ENCODE peak calls at places on chromosomes 6 and 20, in nine cellular contexts. One of them, this sample, is unnamed.

GRCh38 chr6:40011844-40012243 is 77.6 kb upstream of the MOCS1 start:
- DNase-seq in amniotic stem cell: no peak
- DNase-seq in CD4-positive, alpha-beta T cell: no peak
- DNase-seq in activated CD4-positive, CD25-positive, alpha-beta regulatory T cell: no peak
- DNase-seq in left cardiac atrium: no peak
- DNase-seq in GM23338: peak; percentile 33
- DNase-seq in fibroblast of mammary gland: no peak
- DNase-seq in Ammon's horn: no peak
- DNase-seq in stimulated activated CD8-positive, alpha-beta memory T cell treated with anti-CD3 and anti-CD28 coated beads, Interleukin-7, amount 100 ng/mL, for 1 hour: no peak
- DNase-seq in this sample: no peak

GRCh38 chr6:34102099-34102656 is 43.7 kb downstream of the GRM4 start:
- DNase-seq in amniotic stem cell: no peak
- DNase-seq in CD4-positive, alpha-beta T cell: no peak
- DNase-seq in activated CD4-positive, CD25-positive, alpha-beta regulatory T cell: no peak
- DNase-seq in left cardiac atrium: no peak
- DNase-seq in GM23338: no peak
- DNase-seq in fibroblast of mammary gland: no peak
- DNase-seq in Ammon's horn: no peak
- DNase-seq in stimulated activated CD8-positive, alpha-beta memory T cell treated with anti-CD3 and anti-CD28 coated beads, Interleukin-7, amount 100 ng/mL, for 1 hour: no peak
- DNase-seq in this sample: no peak

GRCh38 chr20:47600967-47601547 is 99.4 kb downstream of the NCOA3 start:
- DNase-seq in amniotic stem cell: no peak
- DNase-seq in CD4-positive, alpha-beta T cell: no peak
- DNase-seq in activated CD4-positive, CD25-positive, alpha-beta regulatory T cell: no peak
- DNase-seq in left cardiac atrium: no peak
- DNase-seq in GM23338: no peak
- DNase-seq in fibroblast of mammary gland: no peak
- DNase-seq in Ammon's horn: no peak
- DNase-seq in stimulated activated CD8-positive, alpha-beta memory T cell treated with anti-CD3 and anti-CD28 coated beads, Interleukin-7, amount 100 ng/mL, for 1 hour: no peak
- DNase-seq in this sample: no peak

GRCh38 chr6:138543648-138544047 is 44.4 kb upstream of the NHSL1 start:
- DNase-seq in amniotic stem cell: no peak
- DNase-seq in CD4-positive, alpha-beta T cell: no peak
- DNase-seq in activated CD4-positive, CD25-positive, alpha-beta regulatory T cell: no peak
- DNase-seq in left cardiac atrium: no peak
- DNase-seq in GM23338: no peak
- DNase-seq in fibroblast of mammary gland: no peak
- DNase-seq in Ammon's horn: no peak
- DNase-seq in stimulated activated CD8-positive, alpha-beta memory T cell treated with anti-CD3 and anti-CD28 coated beads, Interleukin-7, amount 100 ng/mL, for 1 hour: no peak
- DNase-seq in this sample: no peak

GRCh38 chr6:38432479-38432878 is 207.2 kb downstream of the BTBD9 start:
- DNase-seq in amniotic stem cell: no peak
- DNase-seq in CD4-positive, alpha-beta T cell: no peak
- DNase-seq in activated CD4-positive, CD25-positive, alpha-beta regulatory T cell: no peak
- DNase-seq in left cardiac atrium: no peak
- DNase-seq in GM23338: no peak
- DNase-seq in fibroblast of mammary gland: peak; percentile 57
- DNase-seq in Ammon's horn: no peak
- DNase-seq in stimulated activated CD8-positive, alpha-beta memory T cell treated with anti-CD3 and anti-CD28 coated beads, Interleukin-7, amount 100 ng/mL, for 1 hour: no peak
- DNase-seq in this sample: peak; percentile 64

GRCh38 chr20:46220808-46221207 is 87.5 kb downstream of the CDH22 start:
- DNase-seq in amniotic stem cell: no peak
- DNase-seq in CD4-positive, alpha-beta T cell: no peak
- DNase-seq in activated CD4-positive, CD25-positive, alpha-beta regulatory T cell: no peak
- DNase-seq in left cardiac atrium: peak; percentile 40
- DNase-seq in GM23338: peak; percentile 63
- DNase-seq in fibroblast of mammary gland: no peak
- DNase-seq in Ammon's horn: peak; percentile 57
- DNase-seq in stimulated activated CD8-positive, alpha-beta memory T cell treated with anti-CD3 and anti-CD28 coated beads, Interleukin-7, amount 100 ng/mL, for 1 hour: no peak
- DNase-seq in this sample: no peak

GRCh38 chr6:150876598-150876997 is 11.1 kb downstream of the MTHFD1L start:
- DNase-seq in amniotic stem cell: no peak
- DNase-seq in CD4-positive, alpha-beta T cell: no peak
- DNase-seq in activated CD4-positive, CD25-positive, alpha-beta regulatory T cell: no peak
- DNase-seq in left cardiac atrium: peak; percentile 67
- DNase-seq in GM23338: peak; percentile 26
- DNase-seq in fibroblast of mammary gland: peak; percentile 27
- DNase-seq in Ammon's horn: peak; percentile 72
- DNase-seq in stimulated activated CD8-positive, alpha-beta memory T cell treated with anti-CD3 and anti-CD28 coated beads, Interleukin-7, amount 100 ng/mL, for 1 hour: no peak
- DNase-seq in this sample: peak; percentile 42

GRCh38 chr6:139569561-139569960 is 195.1 kb upstream of the CITED2 start:
- DNase-seq in amniotic stem cell: no peak
- DNase-seq in CD4-positive, alpha-beta T cell: no peak
- DNase-seq in activated CD4-positive, CD25-positive, alpha-beta regulatory T cell: no peak
- DNase-seq in left cardiac atrium: no peak
- DNase-seq in GM23338: no peak
- DNase-seq in fibroblast of mammary gland: peak; percentile 84
- DNase-seq in Ammon's horn: no peak
- DNase-seq in stimulated activated CD8-positive, alpha-beta memory T cell treated with anti-CD3 and anti-CD28 coated beads, Interleukin-7, amount 100 ng/mL, for 1 hour: no peak
- DNase-seq in this sample: peak; percentile 53

GRCh38 chr6:85250586-85251216 is 199.2 kb upstream of the NT5E start:
- DNase-seq in amniotic stem cell: no peak
- DNase-seq in CD4-positive, alpha-beta T cell: no peak
- DNase-seq in activated CD4-positive, CD25-positive, alpha-beta regulatory T cell: no peak
- DNase-seq in left cardiac atrium: no peak
- DNase-seq in GM23338: no peak
- DNase-seq in fibroblast of mammary gland: peak; percentile 54
- DNase-seq in Ammon's horn: no peak
- DNase-seq in stimulated activated CD8-positive, alpha-beta memory T cell treated with anti-CD3 and anti-CD28 coated beads, Interleukin-7, amount 100 ng/mL, for 1 hour: no peak
- DNase-seq in this sample: peak; percentile 38

GRCh38 chr6:145756170-145756662 is 20.9 kb upstream of the EPM2A start:
- DNase-seq in amniotic stem cell: peak; percentile 43
- DNase-seq in CD4-positive, alpha-beta T cell: no peak
- DNase-seq in activated CD4-positive, CD25-positive, alpha-beta regulatory T cell: no peak
- DNase-seq in left cardiac atrium: peak; percentile 41
- DNase-seq in GM23338: no peak
- DNase-seq in fibroblast of mammary gland: peak; percentile 95
- DNase-seq in Ammon's horn: no peak
- DNase-seq in stimulated activated CD8-positive, alpha-beta memory T cell treated with anti-CD3 and anti-CD28 coated beads, Interleukin-7, amount 100 ng/mL, for 1 hour: no peak
- DNase-seq in this sample: peak; percentile 98

GRCh38 chr20:52972190-52972937 is at the start of gene TSHZ2:
- DNase-seq in amniotic stem cell: no peak
- DNase-seq in CD4-positive, alpha-beta T cell: peak; percentile 58
- DNase-seq in activated CD4-positive, CD25-positive, alpha-beta regulatory T cell: no peak
- DNase-seq in left cardiac atrium: peak; percentile 45
- DNase-seq in GM23338: no peak
- DNase-seq in fibroblast of mammary gland: peak; percentile 84
- DNase-seq in Ammon's horn: peak; percentile 56
- DNase-seq in stimulated activated CD8-positive, alpha-beta memory T cell treated with anti-CD3 and anti-CD28 coated beads, Interleukin-7, amount 100 ng/mL, for 1 hour: no peak
- DNase-seq in this sample: peak; percentile 14

GRCh38 chr20:50595433-50595895 is 85.3 kb downstream of the PTPN1 start:
- DNase-seq in amniotic stem cell: no peak
- DNase-seq in CD4-positive, alpha-beta T cell: no peak
- DNase-seq in activated CD4-positive, CD25-positive, alpha-beta regulatory T cell: no peak
- DNase-seq in left cardiac atrium: no peak
- DNase-seq in GM23338: no peak
- DNase-seq in fibroblast of mammary gland: no peak
- DNase-seq in Ammon's horn: no peak
- DNase-seq in stimulated activated CD8-positive, alpha-beta memory T cell treated with anti-CD3 and anti-CD28 coated beads, Interleukin-7, amount 100 ng/mL, for 1 hour: no peak
- DNase-seq in this sample: no peak

GRCh38 chr6:158672726-158673125 is 22.9 kb downstream of the SYTL3 start:
- DNase-seq in amniotic stem cell: no peak
- DNase-seq in CD4-positive, alpha-beta T cell: no peak
- DNase-seq in activated CD4-positive, CD25-positive, alpha-beta regulatory T cell: no peak
- DNase-seq in left cardiac atrium: no peak
- DNase-seq in GM23338: no peak
- DNase-seq in fibroblast of mammary gland: no peak
- DNase-seq in Ammon's horn: no peak
- DNase-seq in stimulated activated CD8-positive, alpha-beta memory T cell treated with anti-CD3 and anti-CD28 coated beads, Interleukin-7, amount 100 ng/mL, for 1 hour: no peak
- DNase-seq in this sample: no peak

GRCh38 chr20:51733070-51733469 is 35.1 kb downstream of the ATP9A start:
- DNase-seq in amniotic stem cell: no peak
- DNase-seq in CD4-positive, alpha-beta T cell: no peak
- DNase-seq in activated CD4-positive, CD25-positive, alpha-beta regulatory T cell: no peak
- DNase-seq in left cardiac atrium: no peak
- DNase-seq in GM23338: no peak
- DNase-seq in fibroblast of mammary gland: no peak
- DNase-seq in Ammon's horn: no peak
- DNase-seq in stimulated activated CD8-positive, alpha-beta memory T cell treated with anti-CD3 and anti-CD28 coated beads, Interleukin-7, amount 100 ng/mL, for 1 hour: no peak
- DNase-seq in this sample: no peak

GRCh38 chr20:63652192-63652980 is 838 bp downstream of the STMN3 start:
- DNase-seq in amniotic stem cell: no peak
- DNase-seq in CD4-positive, alpha-beta T cell: peak; percentile 30
- DNase-seq in activated CD4-positive, CD25-positive, alpha-beta regulatory T cell: no peak
- DNase-seq in left cardiac atrium: peak; percentile 40
- DNase-seq in GM23338: peak; percentile 61
- DNase-seq in fibroblast of mammary gland: no peak
- DNase-seq in Ammon's horn: no peak
- DNase-seq in stimulated activated CD8-positive, alpha-beta memory T cell treated with anti-CD3 and anti-CD28 coated beads, Interleukin-7, amount 100 ng/mL, for 1 hour: no peak
- DNase-seq in this sample: no peak

GRCh38 chr6:40816601-40817000 is 222.4 kb downstream of the UNC5CL start:
- DNase-seq in amniotic stem cell: no peak
- DNase-seq in CD4-positive, alpha-beta T cell: no peak
- DNase-seq in activated CD4-positive, CD25-positive, alpha-beta regulatory T cell: no peak
- DNase-seq in left cardiac atrium: no peak
- DNase-seq in GM23338: no peak
- DNase-seq in fibroblast of mammary gland: no peak
- DNase-seq in Ammon's horn: no peak
- DNase-seq in stimulated activated CD8-positive, alpha-beta memory T cell treated with anti-CD3 and anti-CD28 coated beads, Interleukin-7, amount 100 ng/mL, for 1 hour: no peak
- DNase-seq in this sample: no peak

GRCh38 chr6:103396768-103397167 is 1463.0 kb downstream of the HACE1 start:
- DNase-seq in amniotic stem cell: no peak
- DNase-seq in CD4-positive, alpha-beta T cell: no peak
- DNase-seq in activated CD4-positive, CD25-positive, alpha-beta regulatory T cell: no peak
- DNase-seq in left cardiac atrium: no peak
- DNase-seq in GM23338: no peak
- DNase-seq in fibroblast of mammary gland: no peak
- DNase-seq in Ammon's horn: no peak
- DNase-seq in stimulated activated CD8-positive, alpha-beta memory T cell treated with anti-CD3 and anti-CD28 coated beads, Interleukin-7, amount 100 ng/mL, for 1 hour: no peak
- DNase-seq in this sample: no peak

GRCh38 chr6:160973311-160973710 is 18.3 kb upstream of the MAP3K4 start:
- DNase-seq in amniotic stem cell: no peak
- DNase-seq in CD4-positive, alpha-beta T cell: no peak
- DNase-seq in activated CD4-positive, CD25-positive, alpha-beta regulatory T cell: no peak
- DNase-seq in left cardiac atrium: peak; percentile 53
- DNase-seq in GM23338: no peak
- DNase-seq in fibroblast of mammary gland: peak; percentile 78
- DNase-seq in Ammon's horn: no peak
- DNase-seq in stimulated activated CD8-positive, alpha-beta memory T cell treated with anti-CD3 and anti-CD28 coated beads, Interleukin-7, amount 100 ng/mL, for 1 hour: no peak
- DNase-seq in this sample: no peak

GRCh38 chr20:47315339-47315662 is 41.2 kb downstream of the ZMYND8 start:
- DNase-seq in amniotic stem cell: no peak
- DNase-seq in CD4-positive, alpha-beta T cell: no peak
- DNase-seq in activated CD4-positive, CD25-positive, alpha-beta regulatory T cell: no peak
- DNase-seq in left cardiac atrium: no peak
- DNase-seq in GM23338: peak; percentile 62
- DNase-seq in fibroblast of mammary gland: peak; percentile 87
- DNase-seq in Ammon's horn: no peak
- DNase-seq in stimulated activated CD8-positive, alpha-beta memory T cell treated with anti-CD3 and anti-CD28 coated beads, Interleukin-7, amount 100 ng/mL, for 1 hour: no peak
- DNase-seq in this sample: peak; percentile 49

GRCh38 chr20:1883986-1884385 is 11.2 kb upstream of the SIRPA start:
- DNase-seq in amniotic stem cell: no peak
- DNase-seq in CD4-positive, alpha-beta T cell: no peak
- DNase-seq in activated CD4-positive, CD25-positive, alpha-beta regulatory T cell: no peak
- DNase-seq in left cardiac atrium: no peak
- DNase-seq in GM23338: no peak
- DNase-seq in fibroblast of mammary gland: no peak
- DNase-seq in Ammon's horn: peak; percentile 65
- DNase-seq in stimulated activated CD8-positive, alpha-beta memory T cell treated with anti-CD3 and anti-CD28 coated beads, Interleukin-7, amount 100 ng/mL, for 1 hour: no peak
- DNase-seq in this sample: no peak

GRCh38 chr20:5741089-5741488 is 9.1 kb upstream of the SHLD1 start:
- DNase-seq in amniotic stem cell: peak; percentile 13
- DNase-seq in CD4-positive, alpha-beta T cell: no peak
- DNase-seq in activated CD4-positive, CD25-positive, alpha-beta regulatory T cell: no peak
- DNase-seq in left cardiac atrium: no peak
- DNase-seq in GM23338: no peak
- DNase-seq in fibroblast of mammary gland: peak; percentile 67
- DNase-seq in Ammon's horn: no peak
- DNase-seq in stimulated activated CD8-positive, alpha-beta memory T cell treated with anti-CD3 and anti-CD28 coated beads, Interleukin-7, amount 100 ng/mL, for 1 hour: no peak
- DNase-seq in this sample: no peak

GRCh38 chr20:17655865-17656489 is 26.1 kb downstream of the RRBP1 start:
- DNase-seq in amniotic stem cell: no peak
- DNase-seq in CD4-positive, alpha-beta T cell: no peak
- DNase-seq in activated CD4-positive, CD25-positive, alpha-beta regulatory T cell: no peak
- DNase-seq in left cardiac atrium: peak; percentile 18
- DNase-seq in GM23338: peak; percentile 70
- DNase-seq in fibroblast of mammary gland: peak; percentile 69
- DNase-seq in Ammon's horn: no peak
- DNase-seq in stimulated activated CD8-positive, alpha-beta memory T cell treated with anti-CD3 and anti-CD28 coated beads, Interleukin-7, amount 100 ng/mL, for 1 hour: no peak
- DNase-seq in this sample: peak; percentile 47

GRCh38 chr20:9068896-9069663 is at the start of gene PLCB4:
- DNase-seq in amniotic stem cell: no peak
- DNase-seq in CD4-positive, alpha-beta T cell: no peak
- DNase-seq in activated CD4-positive, CD25-positive, alpha-beta regulatory T cell: no peak
- DNase-seq in left cardiac atrium: peak; percentile 57
- DNase-seq in GM23338: peak; percentile 56
- DNase-seq in fibroblast of mammary gland: peak; percentile 25
- DNase-seq in Ammon's horn: peak; percentile 30
- DNase-seq in stimulated activated CD8-positive, alpha-beta memory T cell treated with anti-CD3 and anti-CD28 coated beads, Interleukin-7, amount 100 ng/mL, for 1 hour: no peak
- DNase-seq in this sample: peak; percentile 33

GRCh38 chr20:3727333-3728035 is 5.0 kb upstream of the HSPA12B start:
- DNase-seq in amniotic stem cell: no peak
- DNase-seq in CD4-positive, alpha-beta T cell: no peak
- DNase-seq in activated CD4-positive, CD25-positive, alpha-beta regulatory T cell: no peak
- DNase-seq in left cardiac atrium: no peak
- DNase-seq in GM23338: no peak
- DNase-seq in fibroblast of mammary gland: peak; percentile 80
- DNase-seq in Ammon's horn: peak; percentile 40
- DNase-seq in stimulated activated CD8-positive, alpha-beta memory T cell treated with anti-CD3 and anti-CD28 coated beads, Interleukin-7, amount 100 ng/mL, for 1 hour: no peak
- DNase-seq in this sample: no peak

GRCh38 chr6:151682922-151683321 is 124.6 kb upstream of the ESR1 start:
- DNase-seq in amniotic stem cell: no peak
- DNase-seq in CD4-positive, alpha-beta T cell: no peak
- DNase-seq in activated CD4-positive, CD25-positive, alpha-beta regulatory T cell: no peak
- DNase-seq in left cardiac atrium: no peak
- DNase-seq in GM23338: no peak
- DNase-seq in fibroblast of mammary gland: no peak
- DNase-seq in Ammon's horn: no peak
- DNase-seq in stimulated activated CD8-positive, alpha-beta memory T cell treated with anti-CD3 and anti-CD28 coated beads, Interleukin-7, amount 100 ng/mL, for 1 hour: no peak
- DNase-seq in this sample: no peak

This sample was measured in iris pigment epithelial cell.